ENCODE peak calls at places on chromosomes 4 and X, in eight cellular contexts. C, L, K, M, I, E, T and Z are unnamed samples.
A peak's percentile ranks its signal among the peaks of the same experiment; 100 is the strongest.

GRCh38 chrX:18026171-18026570 is 165.1 kb upstream of the RAI2 start:
- DNase-seq in C (no peak), L (no peak), K (no peak), M (no peak), I (no peak), E (no peak), T (no peak), Z (no peak)

GRCh38 chr4:176499518-176499917 is 179.8 kb downstream of the SPCS3 start:
- DNase-seq in C (no peak), L (no peak), K (no peak), M (peak; percentile 41), I (no peak), E (no peak), T (peak; percentile 56), Z (no peak)

GRCh38 chr4:168449740-168450442 is 30.4 kb downstream of the DDX60L start:
- DNase-seq in C (no peak), L (no peak), K (no peak), M (no peak), I (no peak), E (no peak), T (no peak), Z (no peak)

GRCh38 chr4:94453534-94453963 is 1.8 kb downstream of the PDLIM5 start:
- DNase-seq in C (no peak), L (no peak), K (no peak), M (no peak), I (no peak), E (no peak), T (no peak), Z (no peak)

GRCh38 chrX:100895365-100896075 is 21.4 kb upstream of the NOX1 start:
- DNase-seq in C (no peak), L (no peak), K (no peak), M (peak; percentile 3), I (no peak), E (peak; percentile 31), T (no peak), Z (no peak)

GRCh38 chrX:69951756-69952155 is 98.0 kb downstream of the AWAT2 start:
- DNase-seq in C (no peak), L (no peak), K (no peak), M (no peak), I (no peak), E (no peak), T (no peak), Z (no peak)

GRCh38 chrX:58025979-58026378 is 115.7 kb upstream of the ZXDA start:
- DNase-seq in C (no peak), L (no peak), K (peak; percentile 1), M (no peak), I (no peak), E (peak; percentile 1), T (peak; percentile 2), Z (no peak)

GRCh38 chrX:148361641-148362040 is 138.8 kb upstream of the AFF2 start:
- DNase-seq in C (no peak), L (no peak), K (no peak), M (no peak), I (no peak), E (no peak), T (no peak), Z (no peak)

GRCh38 chr4:156673483-156673882 is 298.1 kb downstream of the PDGFC start:
- DNase-seq in C (no peak), L (no peak), K (no peak), M (no peak), I (no peak), E (no peak), T (no peak), Z (no peak)

GRCh38 chr4:42627887-42628646 is 28.8 kb downstream of the ATP8A1 start:
- DNase-seq in C (peak; percentile 90), L (peak; percentile 86), K (peak; percentile 40), M (no peak), I (peak; percentile 51), E (no peak), T (no peak), Z (peak; percentile 82)